ENCODE peak calls at places on chromosomes 4 and X, in six cellular contexts. U, L, D, V, S and G are unnamed samples.

GRCh38 chr4:83618991-83619390 is 83.1 kb downstream of the GPAT3 start:
- DNase-seq in U (no peak), L (peak; percentile 65), D (no peak), V (no peak), S (no peak), G (no peak)

GRCh38 chr4:38935391-38936073 is 67.9 kb downstream of the FAM114A1 start:
- DNase-seq in U (no peak), V (no peak), L (no peak), S (no peak), D (no peak), G (no peak)

GRCh38 chr4:22500831-22501714 is 14.8 kb downstream of the ADGRA3 start:
- DNase-seq in V (no peak), S (no peak), D (peak; percentile 34), L (peak; percentile 94), U (no peak), G (peak; percentile 77)

GRCh38 chr4:170657761-170658160 is 568.0 kb upstream of the AADAT start:
- DNase-seq in D (no peak), S (no peak), U (no peak), V (no peak), L (peak; percentile 35), G (no peak)

GRCh38 chr4:699816-700580 is 5.6 kb upstream of the PCGF3 start:
- DNase-seq in V (no peak), D (no peak), U (no peak), L (no peak), S (no peak), G (no peak)

GRCh38 chrX:112636951-112637541 is 42.7 kb downstream of the LHFPL1 start:
- DNase-seq in V (no peak), D (no peak), S (peak; percentile 53), L (no peak), U (no peak), G (no peak)

GRCh38 chr4:114263233-114263632 is 283.8 kb upstream of the ARSJ start:
- DNase-seq in V (no peak), U (no peak), D (no peak), S (no peak), L (peak; percentile 66), G (no peak)

GRCh38 chr4:114727426-114727825 is 128.8 kb downstream of the UGT8 start:
- DNase-seq in D (no peak), V (no peak), U (no peak), L (no peak), S (no peak), G (no peak)

GRCh38 chr4:152951348-152951747 is 15.2 kb downstream of the FHDC1 start:
- DNase-seq in U (no peak), S (no peak), D (no peak), L (no peak), V (no peak), G (no peak)

GRCh38 chrX:17547658-17548057 is 172.7 kb downstream of the NHS start:
- DNase-seq in V (no peak), U (no peak), S (peak; percentile 50), D (peak; percentile 72), L (peak; percentile 98), G (peak; percentile 85)

GRCh38 chrX:77731821-77732419 is 54.1 kb downstream of the ATRX start:
- DNase-seq in L (no peak), D (no peak), V (no peak), U (no peak), S (no peak), G (no peak)

GRCh38 chrX:44431206-44431605 is 87.7 kb upstream of the EFHC2 start:
- DNase-seq in L (peak; percentile 87), S (no peak), D (no peak), V (no peak), U (no peak), G (peak; percentile 42)

GRCh38 chr4:38753021-38753806 is 29.6 kb downstream of the TLR10 start:
- DNase-seq in V (no peak), S (peak; percentile 99), L (peak; percentile 86), U (no peak), D (peak; percentile 97), G (peak; percentile 93)

GRCh38 chr4:95439896-95440295 is 108.9 kb downstream of the UNC5C start:
- DNase-seq in S (no peak), D (no peak), U (no peak), V (no peak), L (no peak), G (no peak)

GRCh38 chrX:11745881-11746280 is 12.2 kb upstream of the MSL3 start:
- DNase-seq in L (no peak), S (no peak), U (no peak), V (no peak), D (no peak), G (no peak)

GRCh38 chr4:38132140-38132673 is 172.0 kb downstream of the PTTG2 start:
- DNase-seq in V (peak; percentile 16), D (peak; percentile 99), U (peak; percentile 40), L (peak; percentile 99), S (peak; percentile 96), G (peak; percentile 97)

GRCh38 chr4:186201535-186202230 is 10.3 kb downstream of the CYP4V2 start:
- DNase-seq in S (no peak), L (peak; percentile 65), V (peak; percentile 38), U (peak; percentile 31), D (no peak), G (no peak)

GRCh38 chrX:11751261-11751660 is 6.8 kb upstream of the MSL3 start:
- DNase-seq in U (no peak), S (no peak), L (no peak), V (no peak), D (no peak), G (no peak)

GRCh38 chr4:183132865-183133264 is 33.8 kb downstream of the WWC2 start:
- DNase-seq in U (no peak), D (no peak), L (no peak), S (no peak), V (no peak), G (no peak)

GRCh38 chrX:74458738-74459137 is 37.4 kb downstream of the SLC16A2 start:
- DNase-seq in D (peak; percentile 42), L (peak; percentile 58), V (no peak), U (no peak), S (peak; percentile 69), G (peak; percentile 18)

GRCh38 chr4:149065753-149066152 is 623.5 kb upstream of the NR3C2 start:
- DNase-seq in U (no peak), V (no peak), D (no peak), S (no peak), L (no peak), G (no peak)

GRCh38 chr4:175970734-175971133 is 94.9 kb upstream of the WDR17 start:
- DNase-seq in L (no peak), V (no peak), S (no peak), U (no peak), D (no peak), G (no peak)

GRCh38 chrX:39439910-39440733 is 638.9 kb downstream of the MID1IP1 start:
- DNase-seq in V (no peak), U (no peak), S (no peak), D (no peak), L (no peak), G (no peak)

GRCh38 chr4:139873111-139873866 is 207.7 kb downstream of the MGST2 start:
- DNase-seq in S (peak; percentile 34), V (no peak), L (no peak), U (no peak), D (no peak), G (no peak)

GRCh38 chr4:151573945-151574344 is 165.0 kb downstream of the FHIP1A start:
- DNase-seq in L (peak; percentile 88), D (no peak), S (no peak), U (no peak), V (no peak), G (no peak)

GRCh38 chr4:8642651-8643321 is 50.2 kb downstream of the CPZ start:
- DNase-seq in U (no peak), D (no peak), V (no peak), S (no peak), L (no peak), G (no peak)

GRCh38 chrX:12610079-12610478 is 181.1 kb upstream of the PRPS2 start:
- DNase-seq in V (no peak), S (no peak), U (no peak), D (peak; percentile 35), L (peak; percentile 95), G (peak; percentile 26)

GRCh38 chr4:128812360-128812958 is 3.0 kb downstream of the JADE1 start:
- DNase-seq in U (peak; percentile 25), L (peak; percentile 69), S (no peak), D (no peak), V (peak; percentile 15), G (no peak)

GRCh38 chr4:9781343-9782135 is at the start of gene DRD5:
- DNase-seq in U (no peak), L (no peak), S (no peak), D (no peak), V (no peak), G (no peak)

GRCh38 chr4:143207555-143207954 is 22.8 kb downstream of the USP38 start:
- DNase-seq in L (peak; percentile 44), U (no peak), D (no peak), S (no peak), V (no peak), G (no peak)

GRCh38 chr4:26028133-26028792 is 114.2 kb downstream of the SMIM20 start:
- DNase-seq in U (no peak), D (no peak), L (no peak), V (no peak), S (no peak), G (no peak)

GRCh38 chr4:5719329-5720055 is 8.5 kb downstream of the EVC start:
- DNase-seq in S (no peak), V (no peak), U (no peak), L (no peak), D (no peak), G (no peak)

GRCh38 chr4:55138367-55138766 is 13.0 kb upstream of the KDR start:
- DNase-seq in D (no peak), V (no peak), L (no peak), U (no peak), S (no peak), G (no peak)

GRCh38 chrX:84216406-84216805 is 28.4 kb upstream of the RPS6KA6 start:
- DNase-seq in S (no peak), V (no peak), D (no peak), U (no peak), L (no peak), G (no peak)

GRCh38 chr4:677431-678293 is 3.3 kb downstream of the MYL5 start:
- DNase-seq in D (no peak), L (peak; percentile 94), U (no peak), S (no peak), V (no peak), G (no peak)

GRCh38 chr4:112168719-112169500 is 23.7 kb downstream of the FAM241A start:
- DNase-seq in V (no peak), L (no peak), S (no peak), U (no peak), D (no peak), G (no peak)